ENCODE peak calls at places on chromosome 12, in ten cellular contexts. I is NCI-H1417; Y is stimulated activated CD8-positive, alpha-beta memory T cell treated with anti-CD3 and anti-CD28 coated beads, Interleukin-4, amount 100 ng/mL, for 24 hours; V is activated T-cell treated with anti-CD3 and anti-CD28 coated beads for 1 hour; M is SW 1271; D is astrocyte of the spinal cord; L is fibroblast of the aortic adventitia; Q is tibial artery; E is left ventricle myocardium inferior; P is Kasumi-1. O is an unnamed sample.
A peak's percentile ranks its signal among the peaks of the same experiment; 100 is the strongest.

GRCh38 chr12:99005601-99006000 is 360.5 kb downstream of the APAF1 start:
- DNase-seq in Q (no peak), L (no peak), P (no peak), V (no peak), Y (no peak), M (no peak), E (no peak), D (no peak), I (no peak), O (no peak)

GRCh38 chr12:100234591-100235304 is 32.1 kb downstream of the DEPDC4 start:
- DNase-seq in P (peak; percentile 53), Y (no peak), Q (no peak), V (no peak), E (no peak), M (peak; percentile 18), L (peak; percentile 83), D (peak; percentile 64), I (peak; percentile 76), O (no peak)

GRCh38 chr12:57110189-57111045 is 745 bp downstream of the STAT6 start:
- DNase-seq in Q (peak; percentile 79), V (peak; percentile 55), E (peak; percentile 80), Y (peak; percentile 64), L (peak; percentile 50), P (peak; percentile 48), I (peak; percentile 49), M (peak; percentile 32), D (no peak), O (peak; percentile 91)

GRCh38 chr12:79451365-79451764 is 239.4 kb downstream of the PAWR start:
- DNase-seq in P (no peak), Y (no peak), Q (no peak), M (no peak), V (no peak), L (peak; percentile 3), I (no peak), E (no peak), D (peak; percentile 8), O (no peak)

GRCh38 chr12:75760481-75761324 is 249.3 kb upstream of the KRR1 start:
- DNase-seq in V (no peak), L (no peak), M (no peak), E (no peak), P (no peak), Q (no peak), D (no peak), Y (no peak), I (peak; percentile 46), O (no peak)

GRCh38 chr12:132555686-132556085 is 54.7 kb downstream of the LRCOL1 start:
- DNase-seq in L (no peak), I (no peak), P (no peak), E (no peak), Q (no peak), M (no peak), D (no peak), V (no peak), Y (no peak), O (no peak)

GRCh38 chr12:41681898-41682297 is 462.8 kb downstream of the GXYLT1 start:
- DNase-seq in E (no peak), Q (no peak), L (no peak), V (no peak), I (no peak), P (no peak), Y (no peak), D (no peak), M (no peak), O (no peak)

GRCh38 chr12:97595936-97596335 is 133.3 kb downstream of the RMST start:
- DNase-seq in P (no peak), E (no peak), M (no peak), I (no peak), V (no peak), Q (no peak), D (peak; percentile 14), L (no peak), Y (no peak), O (no peak)

GRCh38 chr12:132945806-132946506 is 10.2 kb downstream of the ZNF605 start:
- DNase-seq in E (no peak), D (no peak), P (no peak), L (no peak), V (no peak), I (no peak), Y (no peak), Q (no peak), M (no peak), O (no peak)

GRCh38 chr12:34393821-34394150 is 371.5 kb downstream of the ALG10 start:
- DNase-seq in D (no peak), E (peak; percentile 5), L (no peak), P (no peak), V (no peak), I (no peak), Q (no peak), M (no peak), Y (no peak), O (peak; percentile 19)

GRCh38 chr12:21852251-21852650 is 77.7 kb upstream of the KCNJ8 start:
- DNase-seq in E (no peak), I (no peak), V (no peak), Q (no peak), M (no peak), P (no peak), Y (no peak), L (peak; percentile 67), D (peak; percentile 44), O (no peak)

GRCh38 chr12:106521901-106522300 is 60.9 kb upstream of the RFX4 start:
- DNase-seq in I (no peak), Q (no peak), Y (no peak), D (no peak), P (no peak), V (no peak), M (no peak), E (no peak), L (no peak), O (no peak)

GRCh38 chr12:124720687-124721500 is 142.8 kb downstream of the SCARB1 start:
- DNase-seq in E (peak; percentile 66), L (peak; percentile 87), M (no peak), Y (no peak), D (peak; percentile 84), V (no peak), I (peak; percentile 98), P (no peak), Q (no peak), O (no peak)

GRCh38 chr12:8692573-8692972 is 5.2 kb upstream of the RIMKLB start:
- DNase-seq in P (peak; percentile 26), V (no peak), D (peak; percentile 76), M (no peak), Y (no peak), Q (peak; percentile 37), I (peak; percentile 85), E (no peak), L (peak; percentile 85), O (no peak)

GRCh38 chr12:93778306-93778705 is 101.1 kb downstream of the CRADD start:
- DNase-seq in L (peak; percentile 97), E (peak; percentile 60), D (peak; percentile 58), Q (peak; percentile 60), M (no peak), Y (no peak), V (no peak), I (no peak), P (no peak), O (peak; percentile 75)

GRCh38 chr12:125152463-125152862 is 87.2 kb downstream of the AACS start:
- DNase-seq in Y (no peak), D (no peak), Q (no peak), V (no peak), I (no peak), E (no peak), L (no peak), M (no peak), P (no peak), O (no peak)

GRCh38 chr12:129237881-129238280 is 384.6 kb downstream of the GLT1D1 start:
- DNase-seq in Y (no peak), M (no peak), L (no peak), Q (no peak), P (no peak), V (no peak), D (no peak), I (no peak), E (no peak), O (no peak)

GRCh38 chr12:27967551-27968054 is 4.9 kb downstream of the PTHLH start:
- DNase-seq in D (no peak), Y (no peak), V (no peak), Q (no peak), L (no peak), E (no peak), P (no peak), I (peak; percentile 48), M (no peak), O (no peak)

GRCh38 chr12:7486512-7486911 is 17.1 kb downstream of the CD163 start:
- DNase-seq in L (no peak), V (no peak), Y (no peak), M (no peak), I (no peak), D (no peak), Q (no peak), P (no peak), E (no peak), O (peak; percentile 65)